ENCODE peak calls at places on chromosome 9, in six cellular contexts. One of them, this sample, is unnamed. For H3K27me3, the result is how much of the 10 kb centered on the place peaks cover.

GRCh38 chr9:37938121-37938906 is 34.4 kb upstream of the SLC25A51 start:
- DNase-seq in breast epithelium: no peak
- DNase-seq in IMR-90: peak
- DNase-seq in left ventricle myocardium inferior: no peak
- DNase-seq in fibroblast of lung: peak
- DNase-seq in ovary: no peak
- DNase-seq in this sample: no peak

GRCh38 chr9:125405938-125406811 is 144.5 kb downstream of the GAPVD1 start:
- DNase-seq in ovary: no peak
- DNase-seq in IMR-90: peak
- DNase-seq in fibroblast of lung: no peak
- DNase-seq in breast epithelium: no peak
- DNase-seq in left ventricle myocardium inferior: no peak
- DNase-seq in this sample: no peak

GRCh38 chr9:113355197-113355596 is 5.9 kb downstream of the BSPRY start:
- DNase-seq in IMR-90: peak
- DNase-seq in breast epithelium: no peak
- DNase-seq in left ventricle myocardium inferior: no peak
- DNase-seq in fibroblast of lung: peak
- DNase-seq in ovary: no peak
- DNase-seq in this sample: no peak

GRCh38 chr9:102832814-102833213 is 162.3 kb upstream of the CYLC2 start:
- DNase-seq in left ventricle myocardium inferior: no peak
- DNase-seq in fibroblast of lung: no peak
- DNase-seq in breast epithelium: no peak
- DNase-seq in ovary: no peak
- DNase-seq in IMR-90: no peak
- DNase-seq in this sample: no peak

GRCh38 chr9:98097836-98098235 is 21.2 kb downstream of the TRIM14 start:
- DNase-seq in breast epithelium: peak
- DNase-seq in ovary: no peak
- DNase-seq in IMR-90: no peak
- DNase-seq in fibroblast of lung: no peak
- DNase-seq in left ventricle myocardium inferior: no peak
- DNase-seq in this sample: no peak

GRCh38 chr9:36485647-36486453 is 85.8 kb upstream of the RNF38 start:
- DNase-seq in ovary: no peak
- DNase-seq in breast epithelium: no peak
- DNase-seq in fibroblast of lung: peak
- DNase-seq in left ventricle myocardium inferior: no peak
- DNase-seq in IMR-90: peak
- DNase-seq in this sample: no peak

GRCh38 chr9:107488400-107489143 is 997 bp downstream of the KLF4 start:
- DNase-seq in left ventricle myocardium inferior: peak
- DNase-seq in IMR-90: peak
- DNase-seq in ovary: peak
- DNase-seq in breast epithelium: peak
- DNase-seq in fibroblast of lung: peak
- DNase-seq in this sample: no peak

GRCh38 chr9:98607787-98608186 is 100.9 kb downstream of the GABBR2 start:
- DNase-seq in fibroblast of lung: peak
- DNase-seq in IMR-90: peak
- DNase-seq in left ventricle myocardium inferior: no peak
- DNase-seq in ovary: no peak
- DNase-seq in breast epithelium: no peak
- DNase-seq in this sample: no peak

GRCh38 chr9:111799506-111799905 is 4.8 kb upstream of the SHOC1 start:
- DNase-seq in ovary: no peak
- DNase-seq in breast epithelium: no peak
- DNase-seq in fibroblast of lung: no peak
- DNase-seq in IMR-90: no peak
- DNase-seq in left ventricle myocardium inferior: no peak
- DNase-seq in this sample: no peak

GRCh38 chr9:126410229-126410628 is 83.6 kb downstream of the MVB12B start:
- DNase-seq in left ventricle myocardium inferior: no peak
- DNase-seq in IMR-90: no peak
- DNase-seq in ovary: no peak
- DNase-seq in fibroblast of lung: no peak
- DNase-seq in breast epithelium: no peak
- DNase-seq in this sample: no peak

GRCh38 chr9:109556061-109556460 is 58.0 kb upstream of the PTPN3 start:
- DNase-seq in fibroblast of lung: no peak
- DNase-seq in breast epithelium: peak
- DNase-seq in left ventricle myocardium inferior: no peak
- DNase-seq in IMR-90: no peak
- DNase-seq in ovary: no peak
- DNase-seq in this sample: no peak

GRCh38 chr9:112867275-112867991 is 23.2 kb downstream of the SLC46A2 start:
- DNase-seq in IMR-90: peak
- DNase-seq in fibroblast of lung: peak
- DNase-seq in breast epithelium: no peak
- DNase-seq in left ventricle myocardium inferior: no peak
- DNase-seq in ovary: no peak
- DNase-seq in this sample: no peak

GRCh38 chr9:36298566-36298965 is 40.3 kb upstream of the GNE start:
- DNase-seq in ovary: no peak
- DNase-seq in IMR-90: peak
- DNase-seq in breast epithelium: peak
- DNase-seq in left ventricle myocardium inferior: no peak
- DNase-seq in fibroblast of lung: no peak
- DNase-seq in this sample: no peak

GRCh38 chr9:120445974-120446373 is 134.0 kb downstream of the CDK5RAP2 start:
- DNase-seq in fibroblast of lung: no peak
- DNase-seq in ovary: no peak
- DNase-seq in left ventricle myocardium inferior: no peak
- DNase-seq in breast epithelium: no peak
- DNase-seq in IMR-90: no peak
- DNase-seq in this sample: no peak

GRCh38 chr9:94623253-94623652 is 16.1 kb downstream of the FBP1 start:
- DNase-seq in breast epithelium: no peak
- DNase-seq in left ventricle myocardium inferior: no peak
- DNase-seq in IMR-90: no peak
- DNase-seq in ovary: no peak
- DNase-seq in fibroblast of lung: no peak
- DNase-seq in this sample: no peak

GRCh38 chr9:79565245-79565644 is 6.5 kb upstream of the TLE4 start:
- DNase-seq in ovary: no peak
- DNase-seq in IMR-90: peak
- DNase-seq in fibroblast of lung: no peak
- DNase-seq in breast epithelium: no peak
- DNase-seq in left ventricle myocardium inferior: no peak
- DNase-seq in this sample: no peak

GRCh38 chr9:129280236-129281231 is 102.5 kb upstream of the IER5L start:
- DNase-seq in IMR-90: no peak
- DNase-seq in fibroblast of lung: no peak
- DNase-seq in left ventricle myocardium inferior: no peak
- DNase-seq in breast epithelium: peak
- DNase-seq in ovary: no peak
- DNase-seq in this sample: no peak

GRCh38 chr9:25702536-25702935 is 24.3 kb upstream of the TUSC1 start:
- DNase-seq in ovary: no peak
- DNase-seq in breast epithelium: no peak
- DNase-seq in IMR-90: peak
- DNase-seq in left ventricle myocardium inferior: no peak
- DNase-seq in fibroblast of lung: peak
- DNase-seq in this sample: no peak

GRCh38 chr9:93123561-93124283 is 10.3 kb downstream of the NINJ1 start:
- DNase-seq in fibroblast of lung: no peak
- DNase-seq in ovary: peak
- DNase-seq in breast epithelium: no peak
- DNase-seq in left ventricle myocardium inferior: no peak
- DNase-seq in IMR-90: no peak
- DNase-seq in this sample: no peak

GRCh38 chr9:137176302-137177182 is 4.7 kb upstream of the TMEM210 start:
- DNase-seq in breast epithelium: no peak
- DNase-seq in left ventricle myocardium inferior: no peak
- DNase-seq in fibroblast of lung: peak
- DNase-seq in ovary: no peak
- DNase-seq in IMR-90: peak
- DNase-seq in this sample: no peak

GRCh38 chr9:35909274-35909673 is at the start of gene SPAAR:
- DNase-seq in IMR-90: no peak
- DNase-seq in breast epithelium: no peak
- DNase-seq in fibroblast of lung: no peak
- DNase-seq in ovary: no peak
- DNase-seq in left ventricle myocardium inferior: peak
- DNase-seq in this sample: no peak

GRCh38 chr9:81559741-81560140 is 129.6 kb downstream of the TLE1 start:
- DNase-seq in breast epithelium: peak
- DNase-seq in left ventricle myocardium inferior: no peak
- DNase-seq in fibroblast of lung: peak
- DNase-seq in ovary: no peak
- DNase-seq in IMR-90: peak
- DNase-seq in this sample: no peak

GRCh38 chr9:137492464-137493162 is 33.5 kb upstream of the NSMF start:
- DNase-seq in fibroblast of lung: no peak
- DNase-seq in IMR-90: no peak
- DNase-seq in ovary: no peak
- DNase-seq in breast epithelium: no peak
- DNase-seq in left ventricle myocardium inferior: no peak
- DNase-seq in this sample: no peak

GRCh38 chr9:137265496-137266161 is 10.5 kb downstream of the NELFB start:
- DNase-seq in breast epithelium: no peak
- DNase-seq in left ventricle myocardium inferior: no peak
- DNase-seq in IMR-90: no peak
- DNase-seq in ovary: no peak
- DNase-seq in fibroblast of lung: no peak
- DNase-seq in this sample: no peak

DNA sequence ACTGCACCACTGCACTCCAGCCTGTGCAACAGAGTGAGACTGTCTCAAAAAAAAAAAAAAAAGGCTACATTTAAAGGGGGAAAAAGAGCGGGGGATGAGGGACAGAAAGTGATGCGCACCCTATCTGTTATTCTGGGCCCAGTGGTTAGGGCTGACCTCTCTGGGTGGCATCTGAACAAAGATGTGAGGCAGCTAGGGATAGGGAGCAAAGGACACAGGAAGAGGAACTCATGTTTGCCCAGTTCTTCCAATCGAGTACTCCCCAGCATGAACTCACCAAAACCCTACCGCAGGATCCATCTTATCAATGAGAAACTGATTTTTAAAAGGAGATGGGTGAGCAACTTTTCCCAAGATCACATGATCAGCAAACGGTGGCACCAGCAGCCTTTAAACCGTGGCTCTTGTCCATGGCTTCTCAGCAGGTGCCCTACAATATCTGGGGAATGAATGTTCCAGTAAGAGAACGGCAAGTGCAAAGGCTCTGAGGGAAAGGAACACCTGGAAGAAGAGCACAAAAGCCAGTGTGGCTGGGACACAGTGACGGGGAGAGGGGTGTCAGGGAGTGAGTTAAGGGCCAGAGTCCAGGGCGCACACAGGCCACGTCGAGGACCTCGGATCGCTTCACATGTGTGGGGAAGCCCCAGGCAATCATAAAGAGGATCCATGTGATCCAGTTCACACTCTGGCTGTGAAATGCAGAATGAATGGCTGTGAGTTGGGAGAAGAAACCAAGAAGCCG is 22.0 kb downstream of the RAPGEF1 start:
- DNase-seq in fibroblast of lung: no peak
- DNase-seq in left ventricle myocardium inferior: no peak
- DNase-seq in ovary: no peak
- DNase-seq in breast epithelium: no peak
- DNase-seq in IMR-90: no peak
- DNase-seq in this sample: no peak
- H3K27ac ChIP-seq in fibroblast of lung: no peak
- H3K27ac ChIP-seq in left ventricle myocardium inferior: peak
- H3K27ac ChIP-seq in ovary: no peak
- H3K27ac ChIP-seq in breast epithelium: peak
- H3K27ac ChIP-seq in IMR-90: no peak
- H3K27ac ChIP-seq in this sample: no peak

GRCh38 chr9:20684035-20684864 is at the start of gene FOCAD:
- DNase-seq in breast epithelium: peak
- DNase-seq in ovary: peak
- DNase-seq in fibroblast of lung: peak
- DNase-seq in left ventricle myocardium inferior: peak
- DNase-seq in IMR-90: peak
- DNase-seq in this sample: peak
- TF ChIP-seq CTCF in breast epithelium: no peak
- TF ChIP-seq CTCF in ovary: no peak
- TF ChIP-seq CTCF in fibroblast of lung: no peak
- TF ChIP-seq CTCF in left ventricle myocardium inferior: peak
- TF ChIP-seq CTCF in IMR-90: no peak
- TF ChIP-seq CTCF in this sample: no peak

GRCh38 chr9:135986605-135987004 is 25.4 kb upstream of the UBAC1 start:
- DNase-seq in IMR-90: no peak
- DNase-seq in ovary: no peak
- DNase-seq in fibroblast of lung: no peak
- DNase-seq in left ventricle myocardium inferior: no peak
- DNase-seq in breast epithelium: no peak
- DNase-seq in this sample: no peak
- H3K27me3 ChIP-seq in IMR-90: under half
- H3K27me3 ChIP-seq in ovary: under half
- H3K27me3 ChIP-seq in fibroblast of lung: under half
- H3K27me3 ChIP-seq in left ventricle myocardium inferior: under half
- H3K27me3 ChIP-seq in breast epithelium: half or more
- H3K27me3 ChIP-seq in this sample: under half

GRCh38 chr9:127706836-127707241 is at the start of gene CFAP157:
- DNase-seq in fibroblast of lung: no peak
- DNase-seq in left ventricle myocardium inferior: no peak
- DNase-seq in ovary: no peak
- DNase-seq in breast epithelium: no peak
- DNase-seq in IMR-90: no peak
- DNase-seq in this sample: no peak

GRCh38 chr9:127707766-127708165 is 978 bp downstream of the CFAP157 start:
- DNase-seq in IMR-90: no peak
- DNase-seq in breast epithelium: no peak
- DNase-seq in left ventricle myocardium inferior: no peak
- DNase-seq in fibroblast of lung: no peak
- DNase-seq in ovary: no peak
- DNase-seq in this sample: no peak

GRCh38 chr9:127708952-127709587 is 2.3 kb downstream of the CFAP157 start:
- DNase-seq in breast epithelium: no peak
- DNase-seq in fibroblast of lung: no peak
- DNase-seq in left ventricle myocardium inferior: no peak
- DNase-seq in ovary: no peak
- DNase-seq in IMR-90: no peak
- DNase-seq in this sample: no peak

GRCh38 chr9:127703289-127703946 is 3.4 kb upstream of the CFAP157 start:
- DNase-seq in ovary: no peak
- DNase-seq in breast epithelium: no peak
- DNase-seq in IMR-90: no peak
- DNase-seq in left ventricle myocardium inferior: no peak
- DNase-seq in fibroblast of lung: no peak
- DNase-seq in this sample: no peak

DNA sequence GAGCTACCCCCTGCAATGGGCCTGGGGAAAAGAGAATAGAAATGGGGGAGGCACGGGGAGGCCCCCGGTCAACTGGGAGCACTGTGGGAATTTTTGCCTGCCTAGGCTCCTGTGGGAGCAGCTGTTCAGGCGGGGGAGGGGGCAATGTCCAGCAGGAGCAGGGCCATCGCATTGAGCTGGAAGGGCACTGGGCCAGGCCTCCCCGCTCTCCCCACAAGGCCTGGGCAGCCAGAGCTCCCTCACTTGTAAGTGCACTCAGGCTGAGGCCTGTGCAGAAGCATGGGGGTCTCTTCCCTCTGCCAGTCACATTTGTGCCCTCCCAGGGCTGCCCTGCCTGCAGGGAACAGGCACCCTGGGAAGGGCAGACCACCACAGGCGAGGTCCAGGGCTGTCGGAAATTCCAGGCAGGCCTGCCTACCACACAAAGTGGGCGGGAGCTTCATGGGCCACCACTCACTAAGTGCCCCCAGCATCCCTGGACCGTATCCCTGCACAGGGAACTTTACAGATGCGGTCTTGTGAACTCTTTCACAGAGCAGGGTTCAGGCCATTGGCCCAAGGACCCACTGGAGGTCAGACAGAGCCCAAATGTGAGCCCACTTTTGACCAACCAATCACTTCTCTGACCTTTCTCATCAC is 1.1 kb upstream of the CFAP157 start:
- DNase-seq in IMR-90: no peak
- DNase-seq in left ventricle myocardium inferior: no peak
- DNase-seq in ovary: no peak
- DNase-seq in fibroblast of lung: no peak
- DNase-seq in breast epithelium: no peak
- DNase-seq in this sample: no peak
- H3K27ac ChIP-seq in IMR-90: no peak
- H3K27ac ChIP-seq in left ventricle myocardium inferior: no peak
- H3K27ac ChIP-seq in ovary: no peak
- H3K27ac ChIP-seq in fibroblast of lung: no peak
- H3K27ac ChIP-seq in breast epithelium: no peak
- H3K27ac ChIP-seq in this sample: no peak

This sample was measured in CD4-positive, alpha-beta T cell.